ENCODE peak calls at places on chromosome 10, in four cellular contexts. One of them, this sample, is unnamed.

GRCh38 chr10:99279626-99280111 is 44.0 kb upstream of the HPSE2 start:
- DNase-seq in HEK293T: no peak
- DNase-seq in HS-5: peak
- DNase-seq in kidney glomerular epithelial cell: no peak
- DNase-seq in this sample: no peak

GRCh38 chr10:44696496-44696895 is 214.6 kb upstream of the TMEM72 start:
- DNase-seq in kidney glomerular epithelial cell: peak
- DNase-seq in HS-5: peak
- DNase-seq in HEK293T: no peak
- DNase-seq in this sample: no peak

GRCh38 chr10:116836902-116837513 is 12.3 kb upstream of the ENO4 start:
- DNase-seq in kidney glomerular epithelial cell: no peak
- DNase-seq in HS-5: no peak
- DNase-seq in HEK293T: no peak
- DNase-seq in this sample: no peak

GRCh38 chr10:29273478-29273877 is 15.4 kb upstream of the LYZL1 start:
- DNase-seq in HS-5: no peak
- DNase-seq in HEK293T: no peak
- DNase-seq in kidney glomerular epithelial cell: peak
- DNase-seq in this sample: no peak

GRCh38 chr10:3886666-3887251 is 101.8 kb upstream of the KLF6 start:
- DNase-seq in HEK293T: no peak
- DNase-seq in HS-5: no peak
- DNase-seq in kidney glomerular epithelial cell: peak
- DNase-seq in this sample: no peak

GRCh38 chr10:22976535-22976934 is 48.7 kb downstream of the ARMC3 start:
- DNase-seq in HEK293T: no peak
- DNase-seq in kidney glomerular epithelial cell: no peak
- DNase-seq in HS-5: no peak
- DNase-seq in this sample: no peak

GRCh38 chr10:48606530-48607355 is 1.9 kb upstream of the ARHGAP22 start:
- DNase-seq in kidney glomerular epithelial cell: peak
- DNase-seq in HS-5: peak
- DNase-seq in HEK293T: no peak
- DNase-seq in this sample: no peak

GRCh38 chr10:82914655-82915136 is 1039.7 kb downstream of the NRG3 start:
- DNase-seq in HEK293T: no peak
- DNase-seq in kidney glomerular epithelial cell: no peak
- DNase-seq in HS-5: no peak
- DNase-seq in this sample: no peak

GRCh38 chr10:124999433-125000365 is 57.8 kb downstream of the ZRANB1 start:
- DNase-seq in kidney glomerular epithelial cell: no peak
- DNase-seq in HS-5: no peak
- DNase-seq in HEK293T: no peak
- DNase-seq in this sample: no peak

GRCh38 chr10:133013478-133013877 is 71.1 kb upstream of the CFAP46 start:
- DNase-seq in kidney glomerular epithelial cell: no peak
- DNase-seq in HEK293T: no peak
- DNase-seq in HS-5: no peak
- DNase-seq in this sample: no peak

GRCh38 chr10:71769279-71769823 is 4.0 kb downstream of the VSIR start:
- DNase-seq in HEK293T: no peak
- DNase-seq in kidney glomerular epithelial cell: no peak
- DNase-seq in HS-5: no peak
- DNase-seq in this sample: no peak

GRCh38 chr10:116835658-116836057 is 13.6 kb upstream of the ENO4 start:
- DNase-seq in kidney glomerular epithelial cell: no peak
- DNase-seq in HS-5: no peak
- DNase-seq in HEK293T: no peak
- DNase-seq in this sample: no peak

GRCh38 chr10:119103687-119104652 is at the start of gene DENND10:
- DNase-seq in HEK293T: peak
- DNase-seq in kidney glomerular epithelial cell: peak
- DNase-seq in HS-5: no peak
- DNase-seq in this sample: no peak

GRCh38 chr10:116197961-116198360 is 75.0 kb downstream of the GFRA1 start:
- DNase-seq in HEK293T: no peak
- DNase-seq in HS-5: no peak
- DNase-seq in kidney glomerular epithelial cell: no peak
- DNase-seq in this sample: no peak

GRCh38 chr10:48309711-48310226 is 3.3 kb downstream of the MAPK8 start:
- DNase-seq in HEK293T: no peak
- DNase-seq in kidney glomerular epithelial cell: peak
- DNase-seq in HS-5: peak
- DNase-seq in this sample: no peak